ENCODE peak calls at places on chromosomes 11 and 22, in seven cellular contexts. F, O, X, P, K, Y and S are unnamed samples.

GRCh38 chr11:74288161-74288560 is 23.3 kb downstream of the P4HA3 start:
- DNase-seq in F (no peak), O (peak; percentile 96), X (peak; percentile 97), P (peak; percentile 16), K (no peak), Y (peak; percentile 99), S (peak; percentile 76)

GRCh38 chr11:67248653-67249052 is 17.6 kb upstream of the GRK2 start:
- DNase-seq in F (no peak), O (peak; percentile 22), X (no peak), P (no peak), K (no peak), Y (no peak), S (no peak)

GRCh38 chr11:60265373-60266214 is 14.9 kb upstream of the MS4A4A start:
- DNase-seq in F (no peak), O (peak; percentile 47), X (peak; percentile 23), P (peak; percentile 64), K (no peak), Y (peak; percentile 7), S (peak; percentile 3)

GRCh38 chr22:40008726-40009125 is 14.0 kb downstream of the FAM83F start:
- DNase-seq in F (no peak), O (peak; percentile 40), X (no peak), P (no peak), K (no peak), Y (peak; percentile 11), S (no peak)

GRCh38 chr11:73205666-73206343 is 12.3 kb upstream of the P2RY2 start:
- DNase-seq in F (no peak), O (peak; percentile 23), X (peak; percentile 74), P (peak; percentile 97), K (no peak), Y (no peak), S (no peak)

GRCh38 chr11:111598546-111598945 is 3.7 kb upstream of the SIK2 start:
- DNase-seq in F (no peak), O (peak; percentile 74), X (peak; percentile 42), P (no peak), K (no peak), Y (peak; percentile 83), S (no peak)

GRCh38 chr11:106625566-106625965 is 392.7 kb downstream of the GUCY1A2 start:
- DNase-seq in F (no peak), O (no peak), X (no peak), P (no peak), K (no peak), Y (peak; percentile 12), S (peak; percentile 28)

GRCh38 chr11:2892215-2893020 is 6.8 kb upstream of the CDKN1C start:
- DNase-seq in F (peak; percentile 90), O (peak; percentile 53), X (no peak), P (peak; percentile 86), K (no peak), Y (peak; percentile 50), S (no peak)

GRCh38 chr11:78715639-78716311 is 141.1 kb upstream of the NARS2 start:
- DNase-seq in F (no peak), O (peak; percentile 74), X (peak; percentile 35), P (peak; percentile 56), K (no peak), Y (peak; percentile 91), S (peak; percentile 56)

GRCh38 chr22:42922374-42923177 is 65.5 kb upstream of the ARFGAP3 start:
- DNase-seq in F (peak; percentile 76), O (no peak), X (no peak), P (peak; percentile 81), K (no peak), Y (no peak), S (no peak)

GRCh38 chr22:50678218-50678650 is 5.6 kb downstream of the SHANK3 start:
- DNase-seq in F (peak; percentile 59), O (no peak), X (no peak), P (no peak), K (no peak), Y (no peak), S (no peak)

GRCh38 chr22:39433476-39434242 is 23.2 kb upstream of the MGAT3 start:
- DNase-seq in F (no peak), O (no peak), X (no peak), P (no peak), K (no peak), Y (no peak), S (no peak)

GRCh38 chr11:77800445-77800844 is 20.1 kb downstream of the RSF1 start:
- DNase-seq in F (no peak), O (no peak), X (no peak), P (peak; percentile 31), K (no peak), Y (no peak), S (no peak)

GRCh38 chr22:19657252-19658056 is 56.8 kb upstream of the SEPTIN5 start:
- DNase-seq in F (no peak), O (no peak), X (no peak), P (no peak), K (no peak), Y (no peak), S (no peak)

GRCh38 chr11:61780581-61781162 is 11.7 kb downstream of the TMEM258 start:
- DNase-seq in F (peak; percentile 64), O (no peak), X (no peak), P (no peak), K (no peak), Y (no peak), S (no peak)

GRCh38 chr11:134575504-134576230 is 163.6 kb upstream of the B3GAT1 start:
- DNase-seq in F (peak; percentile 59), O (no peak), X (no peak), P (no peak), K (peak; percentile 31), Y (no peak), S (no peak)

GRCh38 chr22:45159652-45160462 is 3.9 kb upstream of the NUP50 start:
- DNase-seq in F (no peak), O (peak; percentile 68), X (peak; percentile 89), P (peak; percentile 39), K (no peak), Y (peak; percentile 38), S (no peak)

GRCh38 chr11:68271023-68271780 is 571 bp downstream of the C11orf24 start:
- DNase-seq in F (peak; percentile 86), O (peak; percentile 83), X (peak; percentile 83), P (peak; percentile 91), K (no peak), Y (peak; percentile 83), S (peak; percentile 57)

GRCh38 chr11:33721291-33721840 is 14.9 kb downstream of the CD59 start:
- DNase-seq in F (no peak), O (no peak), X (peak; percentile 60), P (no peak), K (no peak), Y (peak; percentile 79), S (no peak)

GRCh38 chr22:38273135-38273761 is 438 bp upstream of the TMEM184B start:
- DNase-seq in F (no peak), O (no peak), X (no peak), P (no peak), K (no peak), Y (no peak), S (no peak)

GRCh38 chr11:6615046-6615445 is 3.0 kb upstream of the TAF10 start:
- DNase-seq in F (no peak), O (no peak), X (no peak), P (no peak), K (peak; percentile 62), Y (no peak), S (no peak)

GRCh38 chr11:107592813-107593212 is 1.9 kb downstream of the ELMOD1 start:
- DNase-seq in F (no peak), O (no peak), X (no peak), P (no peak), K (no peak), Y (no peak), S (no peak)

GRCh38 chr11:68889948-68890446 is 13.6 kb downstream of the MRPL21 start:
- DNase-seq in F (peak; percentile 56), O (peak; percentile 89), X (peak; percentile 96), P (peak; percentile 18), K (peak; percentile 80), Y (peak; percentile 70), S (peak; percentile 26)

GRCh38 chr11:125950178-125950490 is 4.3 kb downstream of the VSIG10L2 start:
- DNase-seq in F (peak; percentile 71), O (no peak), X (no peak), P (no peak), K (no peak), Y (no peak), S (no peak)

GRCh38 chr11:8867035-8867434 is 44.0 kb upstream of the AKIP1 start:
- DNase-seq in F (no peak), O (peak; percentile 33), X (peak; percentile 71), P (no peak), K (no peak), Y (peak; percentile 16), S (no peak)

GRCh38 chr11:93073508-93074280 is 104.2 kb downstream of the MTNR1B start:
- DNase-seq in F (no peak), O (no peak), X (no peak), P (no peak), K (no peak), Y (no peak), S (no peak)

GRCh38 chr22:39297490-39298193 is 21.8 kb downstream of the RPL3 start:
- DNase-seq in F (no peak), O (no peak), X (no peak), P (peak; percentile 49), K (no peak), Y (no peak), S (peak; percentile 46)

GRCh38 chr11:112776834-112777793 is 184.1 kb upstream of the NCAM1 start:
- DNase-seq in F (no peak), O (no peak), X (no peak), P (no peak), K (no peak), Y (no peak), S (no peak)

GRCh38 chr22:25942989-25943411 is 201.0 kb downstream of the MYO18B start:
- DNase-seq in F (no peak), O (no peak), X (no peak), P (no peak), K (no peak), Y (no peak), S (no peak)

DNA sequence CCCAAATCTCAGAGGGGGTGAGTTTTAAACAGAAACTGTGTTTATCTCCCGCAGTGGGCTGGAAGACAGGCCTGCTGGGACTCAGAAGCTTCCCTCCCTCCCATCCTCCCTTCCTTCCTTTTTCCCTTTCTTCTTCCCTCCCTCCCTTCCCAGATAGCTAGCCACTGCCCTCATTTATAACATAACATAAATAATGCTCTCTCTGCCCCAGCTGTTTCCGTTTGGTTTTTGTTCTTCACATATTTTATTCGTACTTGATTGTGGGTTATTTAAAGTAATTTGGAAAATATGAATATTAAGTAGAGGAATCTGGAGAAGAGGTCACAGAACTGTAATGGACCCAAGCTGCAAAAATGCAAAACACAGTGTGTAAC is 140.9 kb downstream of the TEAD1 start:
- DNase-seq in F (no peak), O (no peak), X (no peak), P (no peak), K (no peak), Y (no peak), S (no peak)
- H3K4me3 ChIP-seq in F (peak overlapping the region; percentile 33), O (no peak overlapping the region), X (peak overlapping the region; percentile 9), P (no peak overlapping the region), K (peak overlapping the region; percentile 60), Y (no peak overlapping the region), S (no peak overlapping the region)

GRCh38 chr11:45771194-45771941 is 33.6 kb upstream of the SLC35C1 start:
- DNase-seq in F (peak; percentile 89), O (peak; percentile 65), X (peak; percentile 55), P (peak; percentile 60), K (no peak), Y (peak; percentile 38), S (peak; percentile 6)
- TF ChIP-seq CTCF in F (peak; percentile 86), O (peak; percentile 92), X (peak; percentile 97), P (peak; percentile 74), K (peak; percentile 89), Y (peak; percentile 69), S (peak; percentile 97)

GRCh38 chr22:48982321-48982905 is 845.3 kb downstream of the BRD1 start:
- DNase-seq in F (no peak), O (no peak), X (no peak), P (no peak), K (peak; percentile 57), Y (no peak), S (no peak)
- H3K4me3 ChIP-seq in F (no peak overlapping the region), O (no peak overlapping the region), X (no peak overlapping the region), P (no peak overlapping the region), K (no peak overlapping the region), Y (no peak overlapping the region), S (no peak overlapping the region)

GRCh38 chr11:29962243-29962642 is 54.6 kb downstream of the KCNA4 start:
- DNase-seq in F (no peak), O (no peak), X (no peak), P (peak; percentile 23), K (no peak), Y (no peak), S (no peak)
- TF ChIP-seq CTCF in F (no peak), O (no peak), X (peak; percentile 16), P (peak; percentile 49), K (no peak), Y (no peak), S (peak; percentile 20)